ENCODE peak calls at places on chromosome 20, in six cellular contexts. L is IMR-90; B is T-helper 22 cell; T is fibroblast of lung; H is activated T-cell treated with anti-CD3 and anti-CD28 coated beads, Interleukin-2, amount 50 U/mL, for 4 hours; E is activated gamma-delta T cell treated with Interleukin-2 at 50 U/mL for 16 hours. W is an unnamed sample.

GRCh38 chr20:10671850-10672578 is 1.8 kb downstream of the JAG1 start:
- DNase-seq in E (no peak), T (peak), H (no peak), L (peak), B (no peak), W (no peak)

GRCh38 chr20:18443841-18444240 is 23.0 kb downstream of the DZANK1 start:
- DNase-seq in H (no peak), L (peak), T (peak), E (no peak), B (no peak), W (no peak)

GRCh38 chr20:49615401-49616153 is 47.6 kb upstream of the PTGIS start:
- DNase-seq in T (no peak), L (no peak), B (no peak), H (no peak), E (no peak), W (no peak)

GRCh38 chr20:62652051-62652893 is 10.0 kb downstream of the SLCO4A1 start:
- DNase-seq in L (peak), T (peak), B (peak), H (peak), E (peak), W (peak)

GRCh38 chr20:44693625-44694024 is 21.5 kb upstream of the CCN5 start:
- DNase-seq in B (no peak), E (no peak), H (no peak), L (no peak), T (no peak), W (no peak)

GRCh38 chr20:478010-478948 is 15.9 kb upstream of the TBC1D20 start:
- DNase-seq in T (peak), B (no peak), L (peak), H (no peak), E (no peak), W (peak)

GRCh38 chr20:52056203-52057062 is 135.1 kb downstream of the ZFP64 start:
- DNase-seq in B (no peak), L (peak), H (no peak), T (peak), E (no peak), W (peak)

GRCh38 chr20:59720013-59720412 is 115.7 kb downstream of the PHACTR3 start:
- DNase-seq in H (no peak), L (no peak), B (no peak), E (no peak), T (no peak), W (no peak)

GRCh38 chr20:24785141-24785924 is 163.7 kb upstream of the CST7 start:
- DNase-seq in H (no peak), B (no peak), T (peak), E (no peak), L (peak), W (no peak)

GRCh38 chr20:889110-889509 is 27.0 kb downstream of the ANGPT4 start:
- DNase-seq in E (no peak), B (no peak), H (no peak), T (no peak), L (no peak), W (no peak)

GRCh38 chr20:17568972-17569471 is 853 bp upstream of the DSTN start:
- DNase-seq in B (peak), L (peak), T (peak), H (peak), E (no peak), W (peak)

GRCh38 chr20:46688151-46689081 is 828 bp downstream of the TP53RK start:
- DNase-seq in B (no peak), T (peak), E (no peak), L (peak), H (no peak), W (no peak)

GRCh38 chr20:11672959-11673358 is 244.7 kb upstream of the BTBD3 start:
- DNase-seq in T (no peak), L (no peak), E (no peak), H (no peak), B (no peak), W (no peak)

GRCh38 chr20:33110147-33110825 is 30.8 kb downstream of the BPIFB4 start:
- DNase-seq in T (no peak), L (no peak), B (no peak), H (no peak), E (no peak), W (no peak)